ENCODE peak calls at places on chromosomes 2 and 18, in five cellular contexts. Q, F, V, K and Y are unnamed samples.

GRCh38 chr2:71503827-71504226 is 50.5 kb downstream of the DYSF start:
- DNase-seq in Q (no peak), F (no peak), V (no peak), K (no peak), Y (no peak)

GRCh38 chr18:2570772-2571199 is 519 bp downstream of the METTL4 start:
- DNase-seq in Q (peak; percentile 53), F (peak; percentile 63), V (no peak), K (peak; percentile 67), Y (peak; percentile 44)

GRCh38 chr18:2171840-2172625 is 399.3 kb downstream of the METTL4 start:
- DNase-seq in Q (no peak), F (peak; percentile 16), V (no peak), K (no peak), Y (no peak)

GRCh38 chr2:128380061-128380889 is 61.6 kb upstream of the HS6ST1 start:
- DNase-seq in Q (no peak), F (no peak), V (no peak), K (no peak), Y (no peak)

GRCh38 chr2:235224410-235224809 is 269.4 kb upstream of the AGAP1 start:
- DNase-seq in Q (no peak), F (no peak), V (no peak), K (no peak), Y (no peak)

GRCh38 chr2:52570716-52571115 is 1196.9 kb upstream of the CHAC2 start:
- DNase-seq in Q (no peak), F (no peak), V (no peak), K (no peak), Y (no peak)

GRCh38 chr2:60470340-60470739 is 83.1 kb downstream of the BCL11A start:
- DNase-seq in Q (no peak), F (no peak), V (no peak), K (no peak), Y (no peak)

GRCh38 chr2:170743530-170744239 is 26.5 kb upstream of the ERICH2 start:
- DNase-seq in Q (no peak), F (no peak), V (no peak), K (no peak), Y (no peak)

GRCh38 chr2:41735006-41735405 is 312.8 kb upstream of the PKDCC start:
- DNase-seq in Q (no peak), F (no peak), V (no peak), K (no peak), Y (no peak)

GRCh38 chr2:118974103-118974911 is 32.3 kb downstream of the MARCO start:
- DNase-seq in Q (no peak), F (peak; percentile 8), V (no peak), K (peak; percentile 84), Y (peak; percentile 67)

GRCh38 chr18:7514796-7515440 is 52.2 kb upstream of the PTPRM start:
- DNase-seq in Q (no peak), F (no peak), V (no peak), K (no peak), Y (no peak)

GRCh38 chr2:53668624-53669026 is 99.0 kb upstream of the CHAC2 start:
- DNase-seq in Q (no peak), F (no peak), V (no peak), K (no peak), Y (no peak)

GRCh38 chr2:45980161-45980852 is 316.9 kb upstream of the EPAS1 start:
- DNase-seq in Q (no peak), F (no peak), V (no peak), K (no peak), Y (no peak)

GRCh38 chr2:119647440-119648169 is 31.4 kb upstream of the TMEM177 start:
- DNase-seq in Q (no peak), F (no peak), V (no peak), K (no peak), Y (no peak)

GRCh38 chr2:133666621-133667020 is 98.4 kb upstream of the NCKAP5 start:
- DNase-seq in Q (no peak), F (no peak), V (no peak), K (no peak), Y (no peak)

GRCh38 chr2:222753251-222753824 is 81.9 kb downstream of the MOGAT1 start:
- DNase-seq in Q (no peak), F (no peak), V (no peak), K (peak; percentile 56), Y (no peak)

GRCh38 chr2:46873632-46874068 is 42.0 kb downstream of the MCFD2 start:
- DNase-seq in Q (no peak), F (peak; percentile 87), V (no peak), K (peak; percentile 96), Y (peak; percentile 16)

GRCh38 chr2:223101340-223102039 is 49.5 kb downstream of the KCNE4 start:
- DNase-seq in Q (no peak), F (no peak), V (no peak), K (peak; percentile 43), Y (no peak)

GRCh38 chr2:238493880-238494572 is 67.3 kb downstream of the ASB1 start:
- DNase-seq in Q (no peak), F (no peak), V (peak; percentile 35), K (no peak), Y (no peak)

GRCh38 chr18:48968412-48969215 is 17.8 kb upstream of the SMAD7 start:
- DNase-seq in Q (no peak), F (no peak), V (no peak), K (no peak), Y (no peak)

GRCh38 chr2:174929786-174930185 is 75.4 kb downstream of the CHN1 start:
- DNase-seq in Q (no peak), F (no peak), V (no peak), K (no peak), Y (no peak)

GRCh38 chr18:78414302-78414701 is 565.3 kb upstream of the SALL3 start:
- DNase-seq in Q (no peak), F (no peak), V (no peak), K (no peak), Y (no peak)

GRCh38 chr2:238574490-238575271 is 148.0 kb downstream of the ASB1 start:
- DNase-seq in Q (no peak), F (no peak), V (no peak), K (no peak), Y (no peak)

GRCh38 chr2:134341476-134341875 is 87.6 kb downstream of the MGAT5 start:
- DNase-seq in Q (no peak), F (no peak), V (no peak), K (no peak), Y (no peak)

GRCh38 chr2:8138525-8138922 is 543.3 kb upstream of the ID2 start:
- DNase-seq in Q (no peak), F (no peak), V (no peak), K (no peak), Y (no peak)

GRCh38 chr2:25497862-25498407 is 156.2 kb upstream of the DNMT3A start:
- DNase-seq in Q (no peak), F (no peak), V (no peak), K (no peak), Y (no peak)

GRCh38 chr2:142321706-142322280 is 191.0 kb upstream of the LRP1B start:
- DNase-seq in Q (no peak), F (no peak), V (no peak), K (no peak), Y (no peak)